ENCODE peak calls at places on chromosomes 13 and 19, in nine cellular contexts. Y, W, Q, A, C, U, K, M and I are unnamed samples.

GRCh38 chr19:2302319-2303208 is 5.4 kb downstream of the LINGO3 start:
- DNase-seq in C (no peak), Y (no peak), W (peak), A (peak), U (no peak), Q (no peak), K (no peak), M (peak), I (no peak)

GRCh38 chr19:10643166-10643967 is 10.8 kb upstream of the ILF3 start:
- DNase-seq in M (no peak), A (no peak), U (no peak), Y (no peak), K (no peak), C (no peak), Q (no peak), W (no peak), I (no peak)

GRCh38 chr13:87356314-87356713 is 314.9 kb upstream of the SLITRK5 start:
- DNase-seq in K (no peak), A (peak), C (no peak), M (no peak), U (no peak), Y (no peak), Q (peak), W (no peak), I (no peak)

GRCh38 chr13:20616059-20616797 is 49.3 kb downstream of the IFT88 start:
- DNase-seq in M (no peak), W (no peak), U (no peak), Q (no peak), A (peak), K (no peak), Y (peak), C (no peak), I (no peak)

GRCh38 chr13:30864352-30865130 is 41.5 kb upstream of the MEDAG start:
- DNase-seq in U (no peak), M (no peak), Y (peak), C (no peak), K (no peak), W (no peak), A (peak), Q (no peak), I (peak)

GRCh38 chr13:60970736-60971135 is 444.9 kb downstream of the PCDH20 start:
- DNase-seq in M (no peak), C (no peak), A (no peak), U (no peak), Q (no peak), W (no peak), Y (no peak), K (no peak), I (no peak)

GRCh38 chr13:88670509-88670908 is 999.3 kb downstream of the SLITRK5 start:
- DNase-seq in K (no peak), A (no peak), Q (no peak), M (no peak), Y (no peak), W (no peak), U (no peak), C (no peak), I (no peak)

GRCh38 chr19:19115954-19116353 is 22.3 kb downstream of the TMEM161A start:
- DNase-seq in Y (no peak), Q (peak), A (peak), M (peak), K (peak), C (no peak), W (peak), U (no peak), I (peak)

GRCh38 chr13:53054569-53054968 is 26.0 kb downstream of the OLFM4 start:
- DNase-seq in Y (no peak), A (no peak), U (no peak), M (no peak), K (no peak), Q (no peak), W (peak), C (no peak), I (no peak)

GRCh38 chr13:99383946-99384345 is 76.7 kb upstream of the GPR183 start:
- DNase-seq in K (no peak), Q (no peak), Y (no peak), W (no peak), M (no peak), C (no peak), A (no peak), U (no peak), I (no peak)

GRCh38 chr19:534088-534487 is 2.5 kb downstream of the CDC34 start:
- DNase-seq in U (no peak), M (no peak), A (no peak), W (no peak), Q (no peak), Y (no peak), K (no peak), C (no peak), I (no peak)

GRCh38 chr19:27794444-27795042 is 1418.4 kb downstream of the UQCRFS1 start:
- DNase-seq in Q (no peak), W (no peak), U (no peak), A (peak), K (peak), M (peak), Y (peak), C (no peak), I (no peak)

GRCh38 chr13:101453784-101454201 is 1.3 kb downstream of the ITGBL1 start:
- DNase-seq in A (peak), Y (peak), U (no peak), M (no peak), Q (peak), C (peak), W (no peak), K (no peak), I (no peak)

DNA sequence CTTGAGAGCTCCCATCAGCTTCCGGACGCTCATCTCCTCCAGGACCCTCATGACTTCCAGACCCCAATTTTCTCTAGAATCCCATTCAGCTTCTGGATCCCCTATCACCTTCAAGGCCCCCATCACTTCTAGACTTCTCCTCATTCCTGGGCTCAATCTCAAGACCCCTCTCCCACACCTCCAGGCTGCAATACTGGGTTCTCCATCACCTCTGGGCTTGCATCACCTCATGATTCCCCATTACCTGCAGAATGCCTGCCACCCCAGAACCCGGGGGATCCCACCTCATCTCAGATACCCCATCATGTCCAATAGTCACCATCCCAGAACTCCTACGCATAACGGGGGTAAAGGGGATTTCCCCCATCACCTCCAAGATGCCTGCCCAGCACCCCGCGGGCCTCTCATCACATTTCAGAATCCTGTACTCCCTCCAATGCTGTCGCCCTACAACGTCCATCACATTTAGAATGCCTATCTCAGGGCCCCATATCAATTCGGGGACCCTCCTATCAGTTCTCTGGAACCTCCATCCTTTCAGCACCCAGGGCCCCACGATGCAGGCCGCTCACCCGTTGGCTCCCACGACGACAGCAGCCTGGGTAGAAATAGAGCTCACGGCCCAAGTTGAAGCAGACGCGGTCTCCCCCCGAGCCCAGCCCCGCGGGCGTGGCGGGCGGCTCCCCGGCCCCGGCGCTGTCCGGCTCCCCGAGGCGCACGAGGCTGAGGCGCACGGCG is 732 bp downstream of the DMWD start:
- DNase-seq in W (no peak), C (no peak), U (no peak), Y (no peak), Q (no peak), M (no peak), K (no peak), A (peak), I (no peak)
- H3K27ac ChIP-seq in W (peak), C (peak), U (peak), Y (peak), Q (peak), M (peak), K (no peak), A (peak), I (peak)

GRCh38 chr13:40496035-40496810 is 170.2 kb downstream of the FOXO1 start:
- DNase-seq in Q (no peak), W (no peak), M (no peak), U (no peak), Y (no peak), C (no peak), A (no peak), K (no peak), I (no peak)

GRCh38 chr13:40494932-40495619 is 171.4 kb downstream of the FOXO1 start:
- DNase-seq in W (no peak), Q (no peak), K (no peak), M (no peak), U (no peak), C (no peak), A (no peak), Y (no peak), I (no peak)

GRCh38 chr13:40492511-40492910 is 173.9 kb downstream of the FOXO1 start:
- DNase-seq in U (no peak), A (no peak), Y (no peak), Q (no peak), M (no peak), K (no peak), W (no peak), C (no peak), I (no peak)

GRCh38 chr13:40495620-40496001 is 170.8 kb downstream of the FOXO1 start:
- DNase-seq in W (no peak), M (no peak), U (no peak), A (no peak), C (no peak), Q (no peak), Y (no peak), K (no peak), I (no peak)

DNA sequence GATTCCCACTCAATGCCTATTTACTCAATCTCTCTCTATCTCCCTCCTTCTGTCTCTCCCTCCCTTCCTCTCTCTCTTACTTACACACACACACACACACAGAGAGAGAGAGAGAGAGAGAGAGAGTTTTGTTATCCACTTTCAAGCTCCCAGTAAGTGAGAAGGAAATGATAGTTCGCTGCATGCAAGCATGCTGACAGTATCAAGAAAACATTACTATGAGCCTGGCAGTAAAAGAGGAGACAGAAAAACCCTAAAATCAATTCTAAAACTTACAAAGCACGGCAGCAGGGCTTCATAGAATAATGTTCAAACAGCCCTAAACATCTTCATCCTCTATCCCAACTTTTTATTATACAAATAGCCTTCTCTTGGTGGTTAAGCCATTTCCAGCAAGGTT is 171.9 kb downstream of the FOXO1 start:
- DNase-seq in U (no peak), Q (no peak), K (peak), C (no peak), A (no peak), Y (no peak), M (peak), W (no peak), I (no peak)
- H3K4me3 ChIP-seq in U (no peak), Q (no peak), K (no peak), C (no peak), A (no peak), Y (no peak), M (no peak), W (no peak), I (no peak)

DNA sequence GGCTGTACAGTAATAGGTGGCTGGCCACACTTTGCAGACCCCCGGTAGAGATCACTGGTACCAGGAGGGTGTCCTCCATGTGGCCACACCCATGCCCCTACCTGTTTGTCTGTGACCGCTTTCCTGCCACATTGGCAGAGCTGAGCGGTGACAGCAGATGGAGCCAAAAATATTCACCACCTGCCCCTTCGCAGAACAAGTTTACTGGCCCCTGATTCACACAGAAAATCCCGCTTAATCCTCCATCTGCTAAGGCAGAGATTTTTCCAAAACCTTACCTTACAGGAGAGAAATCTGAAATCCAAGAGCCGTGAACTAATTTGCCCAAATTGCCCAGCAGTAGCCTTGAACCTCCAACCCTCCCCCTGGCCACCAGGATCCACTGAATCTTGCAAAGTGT is 52.1 kb downstream of the MYO9B start:
- DNase-seq in A (no peak), Y (no peak), M (no peak), W (no peak), U (no peak), Q (no peak), C (no peak), K (no peak), I (peak)
- H3K27ac ChIP-seq in A (no peak), Y (no peak), M (no peak), W (no peak), U (no peak), Q (no peak), C (no peak), K (no peak), I (peak)

GRCh38 chr13:110360598-110360997 is 53.5 kb downstream of the COL4A2 start:
- DNase-seq in A (no peak), W (no peak), C (no peak), U (no peak), Q (no peak), K (no peak), M (no peak), Y (no peak), I (peak)
- H3K4me3 ChIP-seq in A (no peak), W (no peak), C (no peak), U (no peak), Q (no peak), K (no peak), M (no peak), Y (no peak), I (no peak)

GRCh38 chr13:52003551-52003950 is 7.7 kb downstream of the ATP7B start:
- DNase-seq in K (no peak), Q (no peak), M (no peak), C (no peak), W (no peak), U (no peak), Y (no peak), A (no peak), I (peak)

GRCh38 chr13:52004508-52005183 is 6.6 kb downstream of the ATP7B start:
- DNase-seq in Y (no peak), Q (no peak), M (no peak), K (no peak), U (no peak), A (no peak), C (no peak), W (no peak), I (no peak)

GRCh38 chr13:52009985-52010384 is 1.3 kb downstream of the ATP7B start:
- DNase-seq in W (no peak), M (no peak), C (no peak), A (no peak), Q (no peak), Y (no peak), K (no peak), U (no peak), I (no peak)

GRCh38 chr13:52002361-52002760 is 8.9 kb downstream of the ATP7B start:
- DNase-seq in Y (no peak), C (no peak), M (no peak), A (no peak), K (no peak), Q (no peak), U (no peak), W (no peak), I (no peak)

GRCh38 chr13:52006491-52007245 is 4.6 kb downstream of the ATP7B start:
- DNase-seq in Q (no peak), U (no peak), C (no peak), W (no peak), A (no peak), M (no peak), Y (no peak), K (no peak), I (no peak)
- H3K27ac ChIP-seq in Q (no peak), U (no peak), C (no peak), W (no peak), A (no peak), M (no peak), Y (no peak), K (no peak), I (no peak)

GRCh38 chr19:40281381-40282208 is 3.5 kb downstream of the AKT2 start:
- DNase-seq in Q (peak), C (no peak), W (no peak), U (no peak), Y (no peak), A (peak), K (peak), M (no peak), I (no peak)
- H3K4me3 ChIP-seq in Q (no peak), C (no peak), W (peak), U (no peak), Y (no peak), A (no peak), K (peak), M (no peak), I (no peak)

DNA sequence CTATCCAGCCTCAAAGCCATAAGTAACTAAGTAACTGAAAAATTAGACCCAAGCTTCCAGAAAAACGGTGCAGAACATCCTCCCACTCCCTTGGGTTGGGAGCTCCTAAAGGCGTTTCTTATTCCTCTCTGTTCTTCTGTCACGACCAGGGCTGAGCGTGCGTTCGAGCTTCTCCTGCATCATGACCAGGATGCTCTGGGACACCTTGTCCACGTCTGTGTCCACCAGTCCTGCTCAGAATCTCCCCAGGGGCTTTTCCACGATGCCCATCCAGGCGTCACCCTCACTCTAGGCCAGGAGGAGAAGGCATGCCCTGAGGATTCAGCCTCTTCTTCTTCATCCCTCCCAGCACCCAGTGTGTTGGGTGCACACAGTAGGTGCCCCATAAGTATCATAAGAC is 37.8 kb upstream of the GAS6 start:
- DNase-seq in K (no peak), A (no peak), C (peak), W (no peak), Y (no peak), Q (no peak), U (no peak), M (no peak), I (no peak)
- H3K27ac ChIP-seq in K (no peak), A (peak), C (no peak), W (no peak), Y (no peak), Q (no peak), U (no peak), M (no peak), I (no peak)